ENCODE peak calls at places on chromosomes 1 and 21, in five cellular contexts. One of them, this sample, is unnamed. For H3K9me3, the result is how much of the 10 kb centered on the place peaks cover.

GRCh38 chr1:91026777-91027176 is 4.9 kb upstream of the ZNF644 start:
- DNase-seq in uterus: no peak
- DNase-seq in psoas muscle: no peak
- DNase-seq in fibroblast of lung: peak
- DNase-seq in heart left ventricle: no peak
- DNase-seq in this sample: no peak

GRCh38 chr1:162276493-162276892 is 100.2 kb downstream of the SPATA46 start:
- DNase-seq in uterus: no peak
- DNase-seq in psoas muscle: no peak
- DNase-seq in fibroblast of lung: peak
- DNase-seq in heart left ventricle: no peak
- DNase-seq in this sample: no peak

GRCh38 chr1:109272831-109273547 is 10.0 kb downstream of the PSRC1 start:
- DNase-seq in uterus: no peak
- DNase-seq in psoas muscle: no peak
- DNase-seq in fibroblast of lung: no peak
- DNase-seq in heart left ventricle: no peak
- DNase-seq in this sample: no peak

GRCh38 chr21:32929633-32930038 is 96.1 kb upstream of the OLIG2 start:
- DNase-seq in uterus: no peak
- DNase-seq in psoas muscle: no peak
- DNase-seq in fibroblast of lung: no peak
- DNase-seq in heart left ventricle: no peak
- DNase-seq in this sample: no peak

GRCh38 chr1:13588946-13589345 is 5.3 kb downstream of the PDPN start:
- DNase-seq in uterus: no peak
- DNase-seq in psoas muscle: no peak
- DNase-seq in fibroblast of lung: no peak
- DNase-seq in heart left ventricle: no peak
- DNase-seq in this sample: no peak

GRCh38 chr1:3454811-3455618 is 550 bp downstream of the ARHGEF16 start:
- DNase-seq in uterus: no peak
- DNase-seq in psoas muscle: peak
- DNase-seq in fibroblast of lung: no peak
- DNase-seq in heart left ventricle: peak
- DNase-seq in this sample: no peak

GRCh38 chr1:15308621-15309027 is 61.6 kb downstream of the FHAD1 start:
- DNase-seq in uterus: no peak
- DNase-seq in psoas muscle: no peak
- DNase-seq in fibroblast of lung: no peak
- DNase-seq in heart left ventricle: no peak
- DNase-seq in this sample: no peak

GRCh38 chr1:2416403-2416802 is 4.0 kb upstream of the PEX10 start:
- DNase-seq in uterus: no peak
- DNase-seq in psoas muscle: no peak
- DNase-seq in fibroblast of lung: no peak
- DNase-seq in heart left ventricle: peak
- DNase-seq in this sample: no peak

GRCh38 chr1:63350320-63350719 is 17.1 kb upstream of the ALG6 start:
- DNase-seq in uterus: no peak
- DNase-seq in psoas muscle: no peak
- DNase-seq in fibroblast of lung: no peak
- DNase-seq in heart left ventricle: no peak
- DNase-seq in this sample: no peak

GRCh38 chr1:22658385-22659163 is 5.5 kb downstream of the C1QB start:
- DNase-seq in uterus: no peak
- DNase-seq in psoas muscle: no peak
- DNase-seq in fibroblast of lung: no peak
- DNase-seq in heart left ventricle: peak
- DNase-seq in this sample: no peak

GRCh38 chr1:22660716-22661241 is 7.7 kb downstream of the C1QB start:
- DNase-seq in uterus: no peak
- DNase-seq in psoas muscle: no peak
- DNase-seq in fibroblast of lung: no peak
- DNase-seq in heart left ventricle: peak
- DNase-seq in this sample: no peak

GRCh38 chr1:22662318-22662717 is 9.3 kb downstream of the C1QB start:
- DNase-seq in uterus: no peak
- DNase-seq in psoas muscle: no peak
- DNase-seq in fibroblast of lung: no peak
- DNase-seq in heart left ventricle: peak
- DNase-seq in this sample: no peak

GRCh38 chr1:22662986-22663408 is 10.0 kb downstream of the C1QB start:
- DNase-seq in uterus: no peak
- DNase-seq in psoas muscle: no peak
- DNase-seq in fibroblast of lung: no peak
- DNase-seq in heart left ventricle: peak
- DNase-seq in this sample: no peak

GRCh38 chr1:22661880-22662279 is 8.8 kb downstream of the C1QB start:
- DNase-seq in uterus: no peak
- DNase-seq in psoas muscle: no peak
- DNase-seq in fibroblast of lung: no peak
- DNase-seq in heart left ventricle: no peak
- DNase-seq in this sample: no peak
- TF ChIP-seq CTCF in uterus: no peak
- TF ChIP-seq CTCF in psoas muscle: no peak
- TF ChIP-seq CTCF in fibroblast of lung: no peak
- TF ChIP-seq CTCF in heart left ventricle: no peak
- TF ChIP-seq CTCF in this sample: no peak

GRCh38 chr1:113029822-113030221 is 43.2 kb upstream of the LRIG2 start:
- DNase-seq in uterus: no peak
- DNase-seq in psoas muscle: no peak
- DNase-seq in fibroblast of lung: no peak
- DNase-seq in heart left ventricle: no peak
- DNase-seq in this sample: no peak
- H3K27ac ChIP-seq in uterus: no peak
- H3K27ac ChIP-seq in psoas muscle: no peak
- H3K27ac ChIP-seq in fibroblast of lung: no peak
- H3K27ac ChIP-seq in heart left ventricle: peak
- H3K27ac ChIP-seq in this sample: peak

GRCh38 chr1:174902531-174903099 is 97.1 kb upstream of the CACYBP start:
- DNase-seq in uterus: no peak
- DNase-seq in psoas muscle: no peak
- DNase-seq in fibroblast of lung: peak
- DNase-seq in heart left ventricle: no peak
- DNase-seq in this sample: no peak
- H3K9me3 ChIP-seq in uterus: under half
- H3K9me3 ChIP-seq in psoas muscle: under half
- H3K9me3 ChIP-seq in fibroblast of lung: under half
- H3K9me3 ChIP-seq in heart left ventricle: under half
- H3K9me3 ChIP-seq in this sample: under half

DNA sequence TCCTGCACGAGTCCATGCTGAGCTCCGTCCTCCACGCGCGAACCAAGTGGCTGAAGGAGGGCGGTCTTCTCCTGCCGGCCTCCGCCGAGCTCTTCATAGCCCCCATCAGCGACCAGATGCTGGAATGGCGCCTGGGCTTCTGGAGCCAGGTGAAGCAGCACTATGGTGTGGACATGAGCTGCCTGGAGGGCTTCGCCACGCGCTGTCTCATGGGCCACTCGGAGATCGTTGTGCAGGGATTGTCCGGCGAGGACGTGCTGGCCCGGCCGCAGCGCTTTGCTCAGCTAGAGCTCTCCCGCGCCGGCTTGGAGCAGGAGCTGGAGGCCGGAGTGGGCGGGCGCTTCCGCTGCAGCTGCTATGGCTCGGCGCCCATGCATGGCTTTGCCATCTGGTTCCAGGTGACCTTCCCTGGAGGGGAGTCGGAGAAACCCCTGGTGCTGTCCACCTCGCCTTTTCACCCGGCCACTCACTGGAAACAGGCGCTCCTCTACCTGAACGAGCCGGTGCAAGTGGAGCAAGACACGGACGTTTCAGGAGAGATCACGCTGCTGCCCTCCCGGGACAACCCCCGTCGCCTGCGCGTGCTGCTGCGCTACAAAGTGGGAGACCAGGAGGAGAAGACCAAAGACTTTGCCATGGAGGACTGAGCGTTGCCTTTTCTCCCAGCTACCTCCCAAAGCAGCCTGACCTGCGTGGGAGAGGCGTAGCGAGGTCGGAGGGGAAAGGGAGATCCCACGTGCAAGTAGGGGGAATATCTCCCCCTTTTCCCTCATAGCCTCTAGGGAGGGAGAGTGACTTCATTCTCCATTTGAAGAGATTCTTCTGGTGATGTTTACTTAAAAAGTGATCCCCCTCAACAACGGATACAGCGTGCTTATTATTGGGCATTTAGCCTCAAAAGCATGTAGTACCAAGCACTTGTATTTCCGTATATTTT is 991 bp downstream of the PRMT6 start:
- DNase-seq in uterus: peak
- DNase-seq in psoas muscle: peak
- DNase-seq in fibroblast of lung: peak
- DNase-seq in heart left ventricle: peak
- DNase-seq in this sample: peak
- TF ChIP-seq CTCF in uterus: no peak
- TF ChIP-seq CTCF in psoas muscle: no peak
- TF ChIP-seq CTCF in fibroblast of lung: no peak
- TF ChIP-seq CTCF in heart left ventricle: no peak
- TF ChIP-seq CTCF in this sample: no peak

GRCh38 chr1:219427400-219427799 is 185.5 kb downstream of the ZC3H11B start:
- DNase-seq in uterus: no peak
- DNase-seq in psoas muscle: no peak
- DNase-seq in fibroblast of lung: no peak
- DNase-seq in heart left ventricle: no peak
- DNase-seq in this sample: no peak
- H3K27ac ChIP-seq in uterus: peak
- H3K27ac ChIP-seq in psoas muscle: no peak
- H3K27ac ChIP-seq in fibroblast of lung: no peak
- H3K27ac ChIP-seq in heart left ventricle: no peak
- H3K27ac ChIP-seq in this sample: no peak

GRCh38 chr1:248787430-248787829 is 31.9 kb upstream of the LYPD8 start:
- DNase-seq in uterus: no peak
- DNase-seq in psoas muscle: no peak
- DNase-seq in fibroblast of lung: no peak
- DNase-seq in heart left ventricle: no peak
- DNase-seq in this sample: no peak

GRCh38 chr1:248782311-248782887 is 26.8 kb upstream of the LYPD8 start:
- DNase-seq in uterus: no peak
- DNase-seq in psoas muscle: no peak
- DNase-seq in fibroblast of lung: no peak
- DNase-seq in heart left ventricle: no peak
- DNase-seq in this sample: no peak

GRCh38 chr1:248786106-248786665 is 30.6 kb upstream of the LYPD8 start:
- DNase-seq in uterus: no peak
- DNase-seq in psoas muscle: no peak
- DNase-seq in fibroblast of lung: no peak
- DNase-seq in heart left ventricle: no peak
- DNase-seq in this sample: no peak

GRCh38 chr1:248779350-248779749 is 23.8 kb upstream of the LYPD8 start:
- DNase-seq in uterus: no peak
- DNase-seq in psoas muscle: no peak
- DNase-seq in fibroblast of lung: no peak
- DNase-seq in heart left ventricle: no peak
- DNase-seq in this sample: no peak

GRCh38 chr1:248783367-248783766 is 27.8 kb upstream of the LYPD8 start:
- DNase-seq in uterus: no peak
- DNase-seq in psoas muscle: no peak
- DNase-seq in fibroblast of lung: no peak
- DNase-seq in heart left ventricle: no peak
- DNase-seq in this sample: no peak
- H3K9me3 ChIP-seq in uterus: under half
- H3K9me3 ChIP-seq in psoas muscle: under half
- H3K9me3 ChIP-seq in fibroblast of lung: under half
- H3K9me3 ChIP-seq in heart left ventricle: under half
- H3K9me3 ChIP-seq in this sample: under half

DNA sequence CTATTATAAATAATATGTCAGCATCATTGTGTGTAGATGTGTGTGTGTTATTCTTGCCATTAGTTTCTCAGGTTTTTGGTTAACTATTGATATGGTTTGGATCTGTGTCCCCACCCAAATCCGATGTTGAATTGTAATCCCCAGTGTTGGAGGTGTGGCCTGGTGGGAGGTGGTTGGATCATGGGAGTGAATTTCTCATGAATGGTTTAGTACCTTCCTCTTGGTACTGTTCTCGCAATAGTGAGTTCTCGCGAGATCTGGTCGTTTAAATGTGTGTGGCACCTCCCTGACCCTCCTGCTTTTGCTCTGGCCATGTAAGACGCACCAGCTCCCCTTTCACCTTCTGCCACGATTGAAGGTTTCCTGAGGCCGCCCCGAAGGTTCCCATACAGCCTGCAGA is 9.6 kb upstream of the POFUT2 start:
- DNase-seq in uterus: peak
- DNase-seq in psoas muscle: no peak
- DNase-seq in fibroblast of lung: no peak
- DNase-seq in heart left ventricle: no peak
- DNase-seq in this sample: no peak
- TF ChIP-seq CTCF in uterus: no peak
- TF ChIP-seq CTCF in psoas muscle: no peak
- TF ChIP-seq CTCF in fibroblast of lung: no peak
- TF ChIP-seq CTCF in heart left ventricle: no peak
- TF ChIP-seq CTCF in this sample: no peak

This sample was measured in right atrium auricular region.